ENCODE peak calls at places on chromosomes 5 and 9, in nine cellular contexts. V is OCI-LY7, E is colonic mucosa, J is heart left ventricle, G is aorta, Y is ovary, H is mammary epithelial cell, C is vagina, R is GM23338. T is an unnamed sample.

GRCh38 chr9:128494108-128494742 is 10.3 kb upstream of the GLE1 start:
- DNase-seq in E (peak; percentile 69), C (no peak), G (peak; percentile 87), R (no peak), Y (peak; percentile 63), V (no peak), H (no peak), J (peak; percentile 76), T (peak; percentile 17)

GRCh38 chr5:138336952-138337684 is 948 bp upstream of the FAM53C start:
- DNase-seq in R (peak; percentile 90), G (peak; percentile 92), Y (peak; percentile 91), C (no peak), H (no peak), V (no peak), E (peak; percentile 81), J (no peak), T (peak; percentile 65)

GRCh38 chr9:19720374-19720773 is 68.5 kb downstream of the SLC24A2 start:
- DNase-seq in C (no peak), V (no peak), J (no peak), H (peak; percentile 27), G (no peak), R (peak; percentile 82), E (no peak), Y (no peak), T (no peak)

GRCh38 chr9:93258419-93258817 is 74.5 kb downstream of the WNK2 start:
- DNase-seq in E (peak; percentile 15), C (no peak), G (no peak), V (no peak), Y (no peak), R (no peak), J (no peak), H (no peak), T (no peak)

GRCh38 chr5:147751156-147751830 is 31.2 kb downstream of the JAKMIP2 start:
- DNase-seq in V (no peak), R (no peak), Y (no peak), J (no peak), H (no peak), C (no peak), G (no peak), E (no peak), T (no peak)

GRCh38 chr5:27821681-27822080 is 783.3 kb upstream of the CDH9 start:
- DNase-seq in V (no peak), C (no peak), G (no peak), H (peak; percentile 16), Y (no peak), J (no peak), R (no peak), E (no peak), T (no peak)

GRCh38 chr5:167208911-167209310 is 1082.5 kb upstream of the WWC1 start:
- DNase-seq in Y (no peak), G (no peak), J (no peak), V (no peak), E (no peak), C (no peak), R (peak; percentile 17), H (no peak), T (no peak)

GRCh38 chr9:95724253-95724991 is 151.1 kb upstream of the ERCC6L2 start:
- DNase-seq in C (no peak), R (no peak), Y (no peak), V (peak; percentile 57), H (no peak), E (no peak), J (no peak), G (no peak), T (no peak)

GRCh38 chr5:10399839-10400238 is 41.8 kb upstream of the ROPN1L start:
- DNase-seq in H (no peak), G (no peak), R (no peak), J (no peak), V (no peak), Y (no peak), C (no peak), E (no peak), T (no peak)

GRCh38 chr9:109047259-109047658 is 34.0 kb upstream of the CTNNAL1 start:
- DNase-seq in C (no peak), J (no peak), H (no peak), G (no peak), R (no peak), E (no peak), V (no peak), Y (no peak), T (no peak)

GRCh38 chr9:109051733-109052132 is 38.4 kb upstream of the CTNNAL1 start:
- DNase-seq in V (no peak), C (no peak), G (no peak), H (no peak), E (no peak), J (no peak), R (no peak), Y (no peak), T (no peak)

GRCh38 chr9:109048822-109049221 is 35.5 kb upstream of the CTNNAL1 start:
- DNase-seq in V (no peak), R (no peak), Y (no peak), G (no peak), C (no peak), H (no peak), E (no peak), J (no peak), T (no peak)

GRCh38 chr9:109052416-109052815 is 39.1 kb upstream of the CTNNAL1 start:
- DNase-seq in H (no peak), C (no peak), Y (no peak), R (no peak), J (no peak), G (no peak), V (no peak), E (no peak), T (no peak)

DNA sequence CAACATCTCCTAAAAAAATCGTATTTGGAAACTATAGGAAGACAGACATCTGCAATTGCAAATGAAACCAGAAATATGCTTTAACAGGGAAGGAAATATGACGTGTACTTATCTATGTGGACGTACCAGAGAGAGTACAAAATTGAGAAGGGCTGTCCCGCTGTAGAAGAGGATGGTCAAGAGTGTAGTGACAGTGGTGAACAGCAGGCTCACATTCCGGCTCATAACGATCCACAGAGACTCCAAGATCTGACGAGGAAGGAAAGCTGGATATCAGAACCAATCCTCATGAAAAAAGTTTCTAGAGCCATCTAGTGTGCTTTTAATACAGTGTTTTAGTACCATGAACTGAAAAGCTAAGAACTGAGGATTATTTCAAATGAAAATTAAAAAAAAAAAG is 37.1 kb upstream of the CTNNAL1 start:
- DNase-seq in E (no peak), R (no peak), Y (no peak), J (no peak), H (no peak), G (no peak), C (no peak), V (no peak), T (no peak)
- H3K36me3 ChIP-seq in E (peaks cover 12% of the 10 kb centered on the region), R (peaks cover 69% of the 10 kb centered on the region), Y (no peaks in the 10 kb centered on the region), J (peaks cover 94% of the 10 kb centered on the region), H (peaks cover 28% of the 10 kb centered on the region), G (peaks cover 5% of the 10 kb centered on the region), C (no peaks in the 10 kb centered on the region), V (peaks cover 100% of the 10 kb centered on the region), T (peaks cover 6% of the 10 kb centered on the region)

DNA sequence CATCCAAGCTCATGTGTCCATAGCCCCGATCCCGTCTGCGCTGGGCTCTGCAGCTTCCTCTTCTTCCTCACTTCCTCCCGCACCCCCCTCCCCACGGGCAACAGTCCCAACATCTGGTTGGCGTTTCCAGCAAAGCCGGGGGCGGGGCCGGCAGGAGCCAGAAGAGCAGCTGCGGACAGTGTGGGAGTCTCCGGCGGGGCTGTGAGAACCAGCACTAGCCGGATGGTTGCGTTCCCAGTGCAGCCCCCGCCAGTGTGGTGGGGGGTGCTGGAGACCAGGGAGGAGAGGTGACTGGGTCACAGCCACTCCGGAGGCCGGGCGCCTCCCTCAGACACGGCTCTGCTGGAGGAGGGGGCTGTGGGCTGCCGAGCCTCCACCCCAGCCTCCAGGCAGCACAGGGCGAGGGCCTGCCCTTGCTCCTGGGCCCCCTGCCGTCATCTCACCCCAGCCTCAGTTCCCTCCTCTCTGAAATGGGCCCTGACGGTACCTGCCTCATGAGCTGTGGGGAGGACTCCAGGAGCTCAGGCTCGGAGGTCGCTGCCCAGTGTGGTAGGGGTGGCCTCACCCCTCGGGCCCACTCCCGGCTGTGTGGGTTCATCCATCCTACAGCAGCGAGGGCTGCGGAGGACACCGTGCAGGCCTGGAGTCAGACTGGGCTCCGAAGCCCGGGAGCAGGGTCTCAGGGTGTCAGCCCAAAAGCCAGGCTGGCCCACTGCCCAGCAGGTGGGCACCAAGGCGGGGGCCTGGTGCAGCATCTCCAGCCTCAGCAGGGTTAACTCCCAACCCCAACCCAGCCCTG is 41.5 kb upstream of the NOTCH1 start:
- DNase-seq in J (peak; percentile 94), R (peak; percentile 93), H (no peak), C (no peak), V (no peak), E (peak; percentile 68), Y (peak; percentile 74), G (no peak), T (no peak)
- H3K4me1 ChIP-seq in J (peaks cover 75% of the 10 kb centered on the region), R (peaks cover 21% of the 10 kb centered on the region), H (no peaks in the 10 kb centered on the region), C (peaks cover 62% of the 10 kb centered on the region), V (peaks cover 22% of the 10 kb centered on the region), E (peaks cover 15% of the 10 kb centered on the region), Y (peaks cover 24% of the 10 kb centered on the region), G (no peaks in the 10 kb centered on the region), T (no peaks in the 10 kb centered on the region)

GRCh38 chr5:150013931-150014330 is 13.4 kb downstream of the HMGXB3 start:
- DNase-seq in J (no peak), E (no peak), Y (no peak), V (no peak), H (no peak), C (no peak), G (no peak), R (no peak), T (no peak)
- H3K36me3 ChIP-seq in J (peaks cover 99% of the 10 kb centered on the region), E (peaks cover 9% of the 10 kb centered on the region), Y (no peaks in the 10 kb centered on the region), V (peaks cover 98% of the 10 kb centered on the region), H (peaks cover 65% of the 10 kb centered on the region), C (no peaks in the 10 kb centered on the region), G (peaks cover 14% of the 10 kb centered on the region), R (peaks cover 54% of the 10 kb centered on the region), T (no peaks in the 10 kb centered on the region)

DNA sequence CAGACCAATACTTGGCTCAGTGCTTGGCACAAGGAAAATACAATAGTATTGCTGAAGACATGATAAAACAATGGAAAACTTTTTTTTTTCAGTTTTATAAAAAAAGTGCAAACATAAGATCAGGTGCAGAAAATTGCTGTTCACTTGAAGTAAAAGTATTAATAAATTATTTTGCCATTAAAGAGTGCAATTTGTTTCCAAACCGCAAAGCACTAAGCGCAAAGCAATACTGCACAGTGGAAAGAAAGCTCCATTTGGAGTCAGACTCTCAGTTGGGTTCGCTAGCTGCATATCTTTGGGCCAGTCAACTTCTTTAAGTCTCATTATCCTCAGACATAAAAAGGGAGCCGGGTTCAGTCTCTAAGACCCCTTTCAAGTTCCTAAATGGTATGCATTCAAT is 45.8 kb downstream of the MEF2C start:
- DNase-seq in C (no peak), G (no peak), J (no peak), V (no peak), H (no peak), R (no peak), E (no peak), Y (no peak), T (no peak)
- H3K4me1 ChIP-seq in C (peaks cover 17% of the 10 kb centered on the region), G (peaks cover 3% of the 10 kb centered on the region), J (peaks cover 74% of the 10 kb centered on the region), V (peaks cover 20% of the 10 kb centered on the region), H (no peaks in the 10 kb centered on the region), R (peaks cover 3% of the 10 kb centered on the region), E (no peaks in the 10 kb centered on the region), Y (peaks cover 11% of the 10 kb centered on the region), T (no peaks in the 10 kb centered on the region)

T was measured in prostate gland.